ENCODE peak calls at places on chromosome 12, in seven cellular contexts. F, T, C, O, E, W and N are unnamed samples.

GRCh38 chr12:124463341-124463861 is 104.0 kb downstream of the NCOR2 start:
- DNase-seq in W (no peak), F (no peak), C (no peak), E (peak; percentile 61), T (no peak), O (no peak), N (no peak)

GRCh38 chr12:75814856-75815754 is 216.5 kb downstream of the PHLDA1 start:
- DNase-seq in F (no peak), T (no peak), O (peak; percentile 20), W (no peak), C (peak; percentile 98), E (no peak), N (peak; percentile 97)

GRCh38 chr12:40016960-40017359 is 88.9 kb downstream of the SLC2A13 start:
- DNase-seq in C (peak; percentile 89), F (no peak), E (no peak), W (no peak), O (no peak), T (no peak), N (peak; percentile 98)

GRCh38 chr12:6029401-6029800 is 84.3 kb upstream of the ANO2 start:
- DNase-seq in E (no peak), W (no peak), C (no peak), O (no peak), F (peak; percentile 20), T (no peak), N (no peak)

GRCh38 chr12:48388430-48388829 is 37.7 kb upstream of the ZNF641 start:
- DNase-seq in O (no peak), W (no peak), E (no peak), F (no peak), C (peak; percentile 6), T (no peak), N (no peak)

GRCh38 chr12:5305425-5305824 is 126.5 kb upstream of the NTF3 start:
- DNase-seq in E (no peak), C (no peak), F (no peak), T (no peak), O (no peak), W (no peak), N (no peak)

GRCh38 chr12:28939427-28939826 is 209.7 kb upstream of the FAR2 start:
- DNase-seq in F (no peak), O (no peak), C (peak; percentile 19), W (no peak), E (no peak), T (no peak), N (no peak)

GRCh38 chr12:49706351-49707126 is 666 bp downstream of the FMNL3 start:
- DNase-seq in F (peak; percentile 62), T (peak; percentile 72), E (no peak), O (no peak), W (no peak), C (peak; percentile 47), N (peak; percentile 66)

GRCh38 chr12:118840399-118840798 is 140.9 kb upstream of the SRRM4 start:
- DNase-seq in T (peak; percentile 70), W (no peak), O (no peak), E (no peak), C (no peak), F (no peak), N (no peak)

GRCh38 chr12:31868980-31869379 is 90.2 kb upstream of the RESF1 start:
- DNase-seq in E (no peak), C (peak; percentile 20), W (no peak), T (no peak), O (no peak), F (no peak), N (peak; percentile 52)

GRCh38 chr12:56872366-56872765 is 61.8 kb downstream of the SDR9C7 start:
- DNase-seq in E (no peak), W (no peak), O (no peak), C (peak; percentile 34), T (no peak), F (no peak), N (no peak)

GRCh38 chr12:2198088-2198501 is 145.3 kb downstream of the CACNA1C start:
- DNase-seq in W (peak; percentile 71), T (peak; percentile 94), F (peak; percentile 95), O (peak; percentile 5), E (peak; percentile 33), C (peak; percentile 64), N (peak; percentile 64)

GRCh38 chr12:65876898-65877721 is 52.8 kb downstream of the HMGA2 start:
- DNase-seq in T (peak; percentile 90), F (peak; percentile 44), E (peak; percentile 30), W (no peak), O (no peak), C (no peak), N (peak; percentile 60)

GRCh38 chr12:104562763-104563162 is 106.0 kb downstream of the CHST11 start:
- DNase-seq in W (no peak), F (no peak), C (no peak), E (no peak), O (no peak), T (no peak), N (no peak)

GRCh38 chr12:26520154-26520553 is 312.8 kb downstream of the ITPR2 start:
- DNase-seq in O (no peak), F (no peak), C (no peak), E (no peak), W (no peak), T (no peak), N (no peak)

GRCh38 chr12:54958048-54958658 is 26.4 kb downstream of the TESPA1 start:
- DNase-seq in W (no peak), T (peak; percentile 70), O (peak; percentile 67), F (peak; percentile 45), C (peak; percentile 72), E (peak; percentile 63), N (peak; percentile 67)

GRCh38 chr12:31106101-31106803 is 32.6 kb downstream of the DDX11 start:
- DNase-seq in E (no peak), F (peak; percentile 29), O (no peak), T (no peak), W (no peak), C (no peak), N (no peak)

GRCh38 chr12:8609061-8609570 is 3.5 kb downstream of the AICDA start:
- DNase-seq in E (peak; percentile 21), W (no peak), F (peak; percentile 50), T (peak; percentile 58), C (peak; percentile 47), O (no peak), N (peak; percentile 47)

GRCh38 chr12:42426733-42427132 is 100.8 kb downstream of the PPHLN1 start:
- DNase-seq in W (no peak), T (peak; percentile 90), C (peak; percentile 72), O (no peak), E (no peak), F (peak; percentile 55), N (peak; percentile 70)

GRCh38 chr12:123905319-123905925 is 67.2 kb downstream of the CCDC92 start:
- DNase-seq in O (peak; percentile 82), F (peak; percentile 68), C (peak; percentile 81), E (peak; percentile 26), W (no peak), T (peak; percentile 74), N (peak; percentile 82)

DNA sequence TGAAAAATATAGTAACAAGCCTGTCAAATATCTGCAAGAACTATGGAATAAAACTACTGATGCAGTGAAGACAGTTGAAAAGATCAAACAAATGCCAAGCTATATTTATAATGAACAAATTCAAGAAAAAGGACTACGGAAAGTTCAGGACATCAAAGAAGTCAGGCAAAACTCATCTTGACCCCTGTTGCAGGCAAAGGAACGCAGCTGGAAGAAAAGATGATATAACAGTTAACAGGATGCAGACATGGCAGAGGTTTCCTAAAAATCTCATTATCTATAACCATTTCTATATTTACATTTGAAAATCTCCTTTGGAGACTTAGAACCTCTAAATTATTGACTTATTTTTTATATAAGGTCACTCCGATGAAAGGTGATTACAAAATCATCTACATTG is 34.1 kb downstream of the MDM2 start:
- DNase-seq in C (no peak), O (no peak), E (no peak), T (no peak), F (no peak), W (no peak), N (no peak)
- H4K8ac ChIP-seq in C (no peak overlapping the region), O (no peak overlapping the region), E (no peak overlapping the region), T (no peak overlapping the region), F (no peak overlapping the region), W (no peak overlapping the region), N (no peak overlapping the region)

GRCh38 chr12:59453461-59453860 is 142.4 kb upstream of the SLC16A7 start:
- DNase-seq in F (no peak), T (no peak), E (no peak), W (no peak), O (no peak), C (no peak), N (no peak)

GRCh38 chr12:59452259-59452658 is 143.6 kb upstream of the SLC16A7 start:
- DNase-seq in W (no peak), E (no peak), F (no peak), O (no peak), T (no peak), C (peak; percentile 85), N (peak; percentile 67)

GRCh38 chr12:59452746-59453145 is 143.1 kb upstream of the SLC16A7 start:
- DNase-seq in O (no peak), W (no peak), T (no peak), C (peak; percentile 26), F (no peak), E (no peak), N (peak; percentile 33)
- H3K27ac ChIP-seq in O (no peak overlapping the region), W (no peak overlapping the region), T (no peak overlapping the region), C (no peak overlapping the region), F (no peak overlapping the region), E (no peak overlapping the region), N (peak overlapping the region; percentile 48)

GRCh38 chr12:116385486-116386217 is 108.2 kb upstream of the MED13L start:
- DNase-seq in C (no peak), W (no peak), F (peak; percentile 60), E (no peak), T (peak; percentile 84), O (peak; percentile 75), N (no peak)
- H4K8ac ChIP-seq in C (no peak overlapping the region), W (peak overlapping the region; percentile 42), F (no peak overlapping the region), E (no peak overlapping the region), T (no peak overlapping the region), O (no peak overlapping the region), N (peak overlapping the region; percentile 38)

GRCh38 chr12:15536446-15536845 is 214.1 kb downstream of the PTPRO start:
- DNase-seq in F (no peak), E (no peak), W (no peak), O (no peak), T (no peak), C (no peak), N (no peak)
- H3K27ac ChIP-seq in F (no peak overlapping the region), E (no peak overlapping the region), W (no peak overlapping the region), O (no peak overlapping the region), T (no peak overlapping the region), C (no peak overlapping the region), N (no peak overlapping the region)

GRCh38 chr12:78870539-78870938 is 6.0 kb downstream of the SYT1 start:
- DNase-seq in T (peak; percentile 34), E (no peak), C (no peak), F (peak; percentile 41), W (no peak), O (no peak), N (no peak)

GRCh38 chr12:78866518-78866917 is 1.9 kb downstream of the SYT1 start:
- DNase-seq in C (no peak), O (no peak), T (no peak), E (no peak), W (no peak), F (no peak), N (no peak)

DNA sequence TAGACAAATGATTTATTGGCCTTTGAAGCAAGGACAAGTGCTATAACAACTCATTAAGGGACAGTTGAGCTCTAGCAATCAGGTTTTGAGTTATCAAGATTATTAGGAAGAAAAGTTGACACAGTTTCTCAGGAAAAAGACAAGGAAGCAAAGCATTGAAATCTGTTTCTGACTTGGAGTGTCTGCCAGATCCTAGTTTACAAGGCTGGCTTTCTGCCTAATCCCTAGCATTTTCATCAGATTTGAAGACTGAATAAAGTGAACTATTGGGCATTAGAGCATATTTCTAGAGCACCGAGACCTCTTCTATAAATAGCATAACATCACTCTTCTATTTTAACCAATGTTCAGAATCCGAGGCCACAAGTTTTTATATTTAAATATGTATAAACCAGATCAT is 7.0 kb downstream of the SYT1 start:
- DNase-seq in F (no peak), W (no peak), C (peak; percentile 30), E (no peak), T (no peak), O (no peak), N (no peak)
- H4K8ac ChIP-seq in F (no peak overlapping the region), W (no peak overlapping the region), C (no peak overlapping the region), E (no peak overlapping the region), T (no peak overlapping the region), O (no peak overlapping the region), N (no peak overlapping the region)